ENCODE peak calls at places on chromosomes 3 and 15, in four cellular contexts. E is transverse colon, A is fibroblast of lung, U is RWPE2. N is an unnamed sample.

GRCh38 chr3:195866686-195867511 is 41.5 kb downstream of the TNK2 start:
- DNase-seq in U (no peak), E (no peak), A (no peak), N (no peak)

GRCh38 chr15:34795267-34796081 is at the start of gene ACTC1:
- DNase-seq in U (peak; percentile 84), E (no peak), A (peak; percentile 67), N (peak; percentile 21)

GRCh38 chr15:62344806-62345539 is 179.9 kb upstream of the C2CD4B start:
- DNase-seq in E (peak; percentile 73), A (peak; percentile 73), U (peak; percentile 79), N (peak; percentile 35)

GRCh38 chr15:92012368-92012629 is 158.8 kb downstream of the SLCO3A1 start:
- DNase-seq in A (peak; percentile 41), E (no peak), U (no peak), N (no peak)

GRCh38 chr15:89937365-89938355 is 24.9 kb upstream of the ARPIN start:
- DNase-seq in A (peak; percentile 50), E (no peak), U (peak; percentile 18), N (no peak)

GRCh38 chr15:80507638-80508316 is 103.6 kb downstream of the ARNT2 start:
- DNase-seq in A (peak; percentile 95), U (no peak), E (no peak), N (peak; percentile 98)

GRCh38 chr15:66170042-66170441 is 83.5 kb downstream of the MEGF11 start:
- DNase-seq in E (no peak), U (no peak), A (no peak), N (no peak)

GRCh38 chr3:175179055-175179454 is 319.9 kb downstream of the NAALADL2 start:
- DNase-seq in A (peak; percentile 55), E (no peak), U (no peak), N (no peak)

GRCh38 chr3:100708989-100709839 is at the start of gene TFG:
- DNase-seq in E (peak; percentile 99), U (peak; percentile 92), A (peak; percentile 98), N (peak; percentile 100)

GRCh38 chr15:101320501-101321052 is 25.5 kb upstream of the SNRPA1 start:
- DNase-seq in A (peak; percentile 10), E (peak; percentile 52), U (peak; percentile 49), N (no peak)

GRCh38 chr3:190059242-190059590 is 61.5 kb downstream of the P3H2 start:
- DNase-seq in E (no peak), A (peak; percentile 85), U (no peak), N (no peak)

GRCh38 chr15:98980899-98981228 is 26.7 kb downstream of the PGPEP1L start:
- DNase-seq in U (no peak), A (no peak), E (no peak), N (no peak)

GRCh38 chr15:23403550-23403949 is 43.5 kb downstream of the GOLGA6L2 start:
- DNase-seq in U (no peak), A (no peak), E (no peak), N (no peak)

GRCh38 chr3:111246967-111247760 is 175.5 kb downstream of the NECTIN3 start:
- DNase-seq in E (no peak), A (peak; percentile 86), U (no peak), N (peak; percentile 21)

GRCh38 chr15:87219650-87220615 is 1036.6 kb downstream of the NTRK3 start:
- DNase-seq in E (no peak), A (peak; percentile 75), U (peak; percentile 71), N (peak; percentile 73)

DNA sequence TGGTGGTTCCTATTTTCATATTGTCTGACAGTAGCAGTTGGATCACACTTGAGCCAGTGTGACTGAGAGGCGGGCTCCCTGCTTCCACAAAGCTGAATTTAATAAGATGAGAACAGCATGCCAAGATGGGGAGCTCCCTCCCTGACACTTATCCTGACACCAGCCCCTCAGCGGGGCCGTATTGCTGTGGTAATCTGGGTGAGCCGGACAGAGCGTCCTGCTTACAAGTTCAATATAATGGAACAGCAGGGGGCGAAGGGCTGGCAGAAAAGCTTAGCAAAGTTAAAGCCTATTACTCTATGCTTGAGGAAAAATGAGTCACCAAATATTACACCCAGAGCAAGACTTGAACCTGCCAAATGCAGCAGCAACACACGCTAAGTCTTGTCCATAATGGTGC is 163.9 kb upstream of the CMC1 start:
- DNase-seq in A (peak; percentile 16), U (no peak), E (no peak), N (peak; percentile 66)
- TF ChIP-seq CTCF in A (no peak), U (no peak), E (no peak), N (peak; percentile 46)

GRCh38 chr15:55741592-55742497 is 1.1 kb downstream of the PRTG start:
- DNase-seq in E (no peak), U (no peak), A (no peak), N (no peak)

GRCh38 chr15:55740479-55740878 is 2.5 kb downstream of the PRTG start:
- DNase-seq in A (no peak), E (no peak), U (no peak), N (no peak)

GRCh38 chr15:55740981-55741591 is 1.9 kb downstream of the PRTG start:
- DNase-seq in A (no peak), U (no peak), E (no peak), N (no peak)

GRCh38 chr15:55738715-55739114 is 4.2 kb downstream of the PRTG start:
- DNase-seq in U (no peak), A (no peak), E (no peak), N (no peak)

GRCh38 chr15:55739641-55740040 is 3.3 kb downstream of the PRTG start:
- DNase-seq in U (no peak), E (no peak), A (no peak), N (no peak)
- H3K4me3 ChIP-seq in U (no peak overlapping the region), E (no peak overlapping the region), A (no peak overlapping the region), N (no peak overlapping the region)

GRCh38 chr3:11846281-11847034 is at the start of gene TAMM41:
- DNase-seq in U (peak; percentile 86), E (peak; percentile 93), A (peak; percentile 91), N (peak; percentile 85)

GRCh38 chr3:11845661-11846060 is 1.0 kb downstream of the TAMM41 start:
- DNase-seq in U (no peak), E (no peak), A (no peak), N (no peak)

GRCh38 chr3:11850003-11850402 is 3.3 kb upstream of the TAMM41 start:
- DNase-seq in A (no peak), E (no peak), U (no peak), N (no peak)

GRCh38 chr3:11847035-11847394 is 330 bp upstream of the TAMM41 start:
- DNase-seq in A (no peak), E (no peak), U (no peak), N (no peak)

GRCh38 chr3:11847607-11848006 is 922 bp upstream of the TAMM41 start:
- DNase-seq in E (no peak), A (no peak), U (no peak), N (no peak)
- TF ChIP-seq CTCF in E (no peak), A (no peak), U (no peak), N (peak; percentile 1)

DNA sequence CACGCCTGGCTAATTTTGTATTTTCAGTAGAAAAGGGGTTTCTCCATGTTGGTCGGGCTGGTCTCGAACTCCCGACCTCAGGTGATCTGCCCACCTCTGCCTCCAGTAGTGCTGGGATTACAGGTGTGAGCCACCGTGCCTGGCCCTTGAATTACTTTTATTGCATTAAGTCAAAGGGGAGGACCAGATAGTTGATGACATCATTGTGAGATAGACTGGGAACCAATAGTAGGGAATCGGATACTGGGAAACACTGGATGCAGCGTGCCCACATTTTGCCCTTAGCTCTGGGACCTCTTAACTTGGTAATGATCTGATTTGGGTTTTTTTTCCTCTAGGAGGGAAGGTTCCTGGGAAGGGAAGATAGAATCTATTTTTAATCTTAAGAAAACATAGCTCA is 19.2 kb downstream of the DAG1 start:
- DNase-seq in E (no peak), U (no peak), A (no peak), N (no peak)
- H3K4me3 ChIP-seq in E (no peak overlapping the region), U (no peak overlapping the region), A (no peak overlapping the region), N (no peak overlapping the region)

DNA sequence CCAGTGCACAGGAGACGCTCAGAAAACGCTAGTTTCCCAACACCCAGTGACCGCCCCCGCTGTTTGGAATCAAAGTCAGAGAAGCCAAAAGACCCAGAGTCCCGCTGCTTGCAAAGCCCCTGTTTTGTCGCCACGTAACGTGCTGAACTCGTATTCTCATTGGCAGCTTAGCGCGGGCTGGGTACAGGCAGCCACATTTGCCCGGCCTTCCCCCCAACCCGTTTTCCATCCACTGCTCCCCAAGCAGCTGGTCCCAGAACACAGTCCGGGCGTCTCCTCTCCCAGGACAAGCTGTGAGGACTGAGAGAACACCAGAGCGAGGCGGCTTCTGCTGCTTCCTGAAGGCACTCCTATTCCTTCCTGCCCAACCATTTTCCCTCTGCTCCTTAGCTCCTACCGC is 54.8 kb downstream of the RASGRF1 start:
- DNase-seq in A (no peak), E (no peak), U (no peak), N (no peak)
- TF ChIP-seq CTCF in A (no peak), E (no peak), U (no peak), N (no peak)

GRCh38 chr3:18740631-18741583 is 315.8 kb upstream of the SATB1 start:
- DNase-seq in A (no peak), U (no peak), E (peak; percentile 16), N (no peak)
- H3K4me3 ChIP-seq in A (no peak overlapping the region), U (no peak overlapping the region), E (no peak overlapping the region), N (no peak overlapping the region)

GRCh38 chr3:185455860-185456259 is 43.0 kb downstream of the TMEM41A start:
- DNase-seq in E (no peak), U (no peak), A (no peak), N (no peak)

GRCh38 chr3:185460283-185460682 is 38.6 kb downstream of the TMEM41A start:
- DNase-seq in E (no peak), U (no peak), A (no peak), N (no peak)

GRCh38 chr3:185465471-185465870 is 33.4 kb downstream of the TMEM41A start:
- DNase-seq in U (no peak), E (no peak), A (no peak), N (no peak)

GRCh38 chr3:185457376-185457775 is 41.5 kb downstream of the TMEM41A start:
- DNase-seq in E (no peak), U (no peak), A (no peak), N (no peak)

DNA sequence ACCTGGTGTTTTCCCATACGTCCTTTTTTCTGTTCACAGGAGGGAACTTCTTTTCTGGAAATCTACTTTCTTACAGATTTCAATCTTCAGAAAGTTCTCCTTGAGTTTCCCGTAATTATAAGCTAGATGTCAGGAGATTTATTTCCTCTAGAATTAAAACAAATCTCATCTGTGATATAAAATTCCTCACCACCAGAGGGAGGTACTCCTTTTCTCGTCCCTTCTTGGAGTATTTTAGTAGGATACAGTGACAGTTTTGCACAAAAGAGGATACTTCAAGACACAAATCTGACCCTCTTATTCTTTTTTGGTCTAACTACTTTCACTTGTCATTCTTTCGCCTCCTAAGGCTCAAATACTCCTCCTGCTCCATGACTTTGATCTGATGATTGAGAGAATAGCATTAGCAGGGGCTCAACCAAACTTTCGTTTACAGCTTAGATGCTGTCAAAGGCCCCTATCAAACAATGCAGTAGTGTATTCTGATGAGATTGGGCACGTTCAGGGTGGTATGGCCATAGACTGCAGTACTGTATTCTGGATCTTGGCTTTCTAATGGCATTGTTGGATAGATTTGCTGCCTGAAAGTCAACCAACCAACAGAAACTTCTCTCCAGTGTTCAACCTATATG is 38.0 kb downstream of the TMEM41A start:
- DNase-seq in E (no peak), A (peak; percentile 15), U (no peak), N (peak; percentile 39)
- TF ChIP-seq CTCF in E (peak; percentile 44), A (peak; percentile 41), U (peak; percentile 70), N (peak; percentile 40)

GRCh38 chr3:115706311-115706829 is 83.1 kb downstream of the GAP43 start:
- DNase-seq in A (peak; percentile 81), E (no peak), U (no peak), N (peak; percentile 75)
- H3K4me3 ChIP-seq in A (no peak overlapping the region), E (no peak overlapping the region), U (no peak overlapping the region), N (no peak overlapping the region)